ENCODE peak calls at places on chromosomes 7 and 10, in nine cellular contexts. Q, J, F, M, K, C, H, O and P are unnamed samples.

GRCh38 chr10:96955733-96956132 is 123.6 kb downstream of the LCOR start:
- DNase-seq in Q (no peak), J (no peak), F (no peak), M (no peak), K (no peak), C (no peak), H (no peak), O (no peak), P (no peak)

GRCh38 chr10:7401156-7401555 is 9.7 kb downstream of the SFMBT2 start:
- DNase-seq in Q (no peak), J (no peak), F (no peak), M (no peak), K (no peak), C (no peak), H (no peak), O (no peak), P (no peak)

GRCh38 chr10:100863433-100863832 is 49.3 kb upstream of the SLF2 start:
- DNase-seq in Q (no peak), J (no peak), F (no peak), M (no peak), K (no peak), C (no peak), H (no peak), O (no peak), P (no peak)

GRCh38 chr7:42746226-42746625 is 165.6 kb downstream of the C7orf25 start:
- DNase-seq in Q (no peak), J (no peak), F (no peak), M (no peak), K (peak; percentile 39), C (no peak), H (peak; percentile 22), O (no peak), P (no peak)

GRCh38 chr10:11403116-11403515 is 208.3 kb downstream of the USP6NL start:
- DNase-seq in Q (no peak), J (no peak), F (no peak), M (no peak), K (no peak), C (peak; percentile 83), H (no peak), O (no peak), P (no peak)

GRCh38 chr7:74480861-74481417 is 27.2 kb downstream of the GTF2IRD1 start:
- DNase-seq in Q (no peak), J (no peak), F (no peak), M (no peak), K (peak; percentile 91), C (no peak), H (peak; percentile 52), O (peak; percentile 11), P (no peak)

GRCh38 chr7:24328050-24328449 is 44.1 kb downstream of the NPY start:
- DNase-seq in Q (no peak), J (no peak), F (no peak), M (no peak), K (no peak), C (no peak), H (no peak), O (no peak), P (no peak)

GRCh38 chr10:9096288-9096687 is 1041.8 kb downstream of the GATA3 start:
- DNase-seq in Q (no peak), J (no peak), F (no peak), M (no peak), K (no peak), C (peak; percentile 55), H (no peak), O (no peak), P (no peak)

GRCh38 chr7:101688995-101689907 is 60.2 kb upstream of the MYL10 start:
- DNase-seq in Q (no peak), J (no peak), F (no peak), M (no peak), K (no peak), C (no peak), H (no peak), O (no peak), P (no peak)

GRCh38 chr7:101688183-101688831 is 59.2 kb upstream of the MYL10 start:
- DNase-seq in Q (peak; percentile 97), J (peak; percentile 89), F (no peak), M (peak; percentile 79), K (peak; percentile 73), C (peak; percentile 87), H (peak; percentile 29), O (peak; percentile 18), P (peak; percentile 94)

GRCh38 chr7:101693498-101694091 is 64.5 kb upstream of the MYL10 start:
- DNase-seq in Q (no peak), J (no peak), F (no peak), M (no peak), K (no peak), C (no peak), H (no peak), O (no peak), P (no peak)

GRCh38 chr7:101690061-101690460 is 61.0 kb upstream of the MYL10 start:
- DNase-seq in Q (no peak), J (no peak), F (no peak), M (no peak), K (no peak), C (no peak), H (no peak), O (no peak), P (no peak)

DNA sequence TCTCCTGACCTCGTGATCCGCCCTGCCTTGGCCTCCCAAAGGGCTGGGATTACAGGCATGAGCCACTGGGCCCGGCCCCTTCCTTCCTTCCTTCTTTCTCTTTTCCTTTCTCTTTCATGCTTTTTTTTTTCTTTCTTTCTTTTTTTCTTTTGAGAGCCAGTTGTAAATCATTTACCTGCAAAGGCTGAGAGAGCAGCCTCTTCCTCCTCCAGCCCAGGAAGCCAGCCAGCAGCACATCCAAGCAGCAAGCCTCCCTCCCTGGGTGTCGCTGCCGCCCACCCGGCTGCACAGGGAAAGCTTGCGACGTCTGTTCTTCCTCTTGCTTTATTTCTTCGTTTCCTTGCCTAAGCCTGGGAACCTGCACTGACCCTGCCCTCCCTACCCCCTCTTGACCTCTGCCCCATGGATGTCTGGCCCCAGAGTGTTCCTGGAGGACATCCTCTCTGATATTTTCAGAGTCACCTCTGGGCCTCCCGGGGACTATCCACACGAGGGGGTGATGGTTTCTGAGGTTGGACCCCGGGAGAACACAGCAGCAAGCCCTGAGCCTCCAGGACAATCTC is 62.8 kb upstream of the MYL10 start:
- DNase-seq in Q (no peak), J (no peak), F (no peak), M (peak; percentile 43), K (no peak), C (no peak), H (no peak), O (no peak), P (peak; percentile 61)
- TF ChIP-seq CTCF in Q (no peak), J (no peak), F (peak; percentile 23), M (no peak), K (no peak), C (no peak), H (no peak), O (no peak), P (no peak)

DNA sequence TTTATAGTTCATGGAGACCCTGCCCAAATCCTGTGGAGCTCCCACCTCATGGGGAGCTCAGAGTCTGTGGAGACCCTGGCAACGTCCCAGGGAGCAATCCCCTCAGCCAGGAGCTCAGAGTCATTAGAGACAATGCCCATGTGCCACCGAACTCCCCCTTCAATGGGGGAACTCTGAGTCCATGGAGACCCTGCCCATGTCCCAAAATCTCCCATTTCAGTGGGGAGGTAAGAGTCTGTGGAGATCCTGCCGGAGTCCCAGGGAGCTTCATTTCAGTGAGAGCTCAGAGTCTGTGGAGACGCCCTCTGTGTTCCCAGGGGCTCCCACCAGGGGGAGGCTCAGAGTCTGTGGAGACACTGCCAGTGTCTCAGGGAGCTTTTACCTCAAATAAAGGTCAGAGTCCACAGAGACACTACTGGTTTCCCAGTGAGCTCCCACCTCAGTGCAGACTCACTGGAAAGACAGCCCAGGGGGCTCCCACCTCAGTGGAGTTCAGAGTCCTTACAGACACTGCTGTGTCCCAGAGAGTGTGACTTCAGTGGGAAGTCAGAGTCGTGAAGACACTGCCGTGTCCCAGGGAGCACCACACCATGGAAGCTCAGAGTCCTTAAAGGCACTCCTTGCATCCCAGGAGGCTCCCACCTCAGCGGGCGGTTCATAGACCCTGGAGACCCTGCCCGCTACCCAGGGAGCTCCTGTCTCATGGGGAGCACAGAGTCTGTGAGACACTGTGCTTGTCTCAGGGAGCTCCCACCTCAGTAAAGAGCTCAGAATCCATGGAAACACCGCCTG is 5.0 kb downstream of the MYO1G start:
- DNase-seq in Q (peak; percentile 77), J (peak; percentile 38), F (no peak), M (peak; percentile 68), K (peak; percentile 53), C (peak; percentile 70), H (peak; percentile 37), O (no peak), P (no peak)
- TF ChIP-seq CTCF in Q (no peak), J (peak; percentile 59), F (peak; percentile 62), M (peak; percentile 70), K (peak; percentile 76), C (peak; percentile 55), H (peak; percentile 82), O (peak; percentile 41), P (peak; percentile 27)

GRCh38 chr7:121562274-121562673 is 166.2 kb upstream of the FAM3C start:
- DNase-seq in Q (no peak), J (no peak), F (no peak), M (no peak), K (peak; percentile 14), C (no peak), H (peak; percentile 40), O (no peak), P (no peak)

GRCh38 chr7:121561717-121562116 is 165.6 kb upstream of the FAM3C start:
- DNase-seq in Q (no peak), J (no peak), F (no peak), M (peak; percentile 4), K (peak; percentile 20), C (no peak), H (no peak), O (no peak), P (no peak)

GRCh38 chr7:121557034-121557892 is 161.2 kb upstream of the FAM3C start:
- DNase-seq in Q (no peak), J (no peak), F (no peak), M (no peak), K (no peak), C (no peak), H (peak; percentile 41), O (no peak), P (no peak)

GRCh38 chr7:121558288-121558687 is 162.2 kb upstream of the FAM3C start:
- DNase-seq in Q (no peak), J (no peak), F (no peak), M (no peak), K (no peak), C (no peak), H (no peak), O (no peak), P (no peak)

DNA sequence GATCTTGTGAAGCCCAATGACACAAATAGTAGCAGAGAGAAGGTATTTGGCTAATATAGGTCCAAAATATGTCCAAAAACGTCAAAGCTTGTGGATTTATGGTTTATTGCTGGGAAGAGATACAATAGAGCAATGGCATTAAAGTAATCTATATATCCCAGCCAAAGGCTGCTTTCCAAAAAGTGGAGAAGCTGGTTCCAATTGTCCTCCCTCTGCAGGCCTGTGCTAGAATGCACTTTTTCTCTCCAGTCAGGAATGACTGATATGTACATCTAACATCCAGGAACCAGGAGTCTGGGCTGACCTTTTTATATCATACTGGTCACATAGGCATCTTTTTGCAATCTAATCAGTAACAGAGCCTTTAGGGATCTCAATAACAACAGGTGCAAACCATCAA is 167.1 kb upstream of the FAM3C start:
- DNase-seq in Q (no peak), J (no peak), F (no peak), M (peak; percentile 14), K (no peak), C (no peak), H (no peak), O (no peak), P (no peak)
- TF ChIP-seq CTCF in Q (no peak), J (peak; percentile 39), F (no peak), M (peak; percentile 39), K (peak; percentile 25), C (no peak), H (peak; percentile 59), O (peak; percentile 35), P (no peak)

GRCh38 chr7:47185839-47186238 is 396.1 kb downstream of the TNS3 start:
- DNase-seq in Q (no peak), J (no peak), F (no peak), M (no peak), K (no peak), C (no peak), H (no peak), O (no peak), P (no peak)

GRCh38 chr7:47185193-47185592 is 396.7 kb downstream of the TNS3 start:
- DNase-seq in Q (no peak), J (no peak), F (no peak), M (no peak), K (no peak), C (no peak), H (no peak), O (no peak), P (no peak)

GRCh38 chr7:47183896-47184629 is 397.8 kb downstream of the TNS3 start:
- DNase-seq in Q (no peak), J (no peak), F (no peak), M (no peak), K (no peak), C (no peak), H (no peak), O (no peak), P (no peak)

GRCh38 chr7:47181609-47182264 is 400.2 kb downstream of the TNS3 start:
- DNase-seq in Q (peak; percentile 77), J (no peak), F (no peak), M (no peak), K (no peak), C (no peak), H (no peak), O (no peak), P (no peak)

GRCh38 chr7:47180268-47180826 is 401.6 kb downstream of the TNS3 start:
- DNase-seq in Q (no peak), J (peak; percentile 53), F (no peak), M (peak; percentile 84), K (peak; percentile 80), C (peak; percentile 22), H (peak; percentile 72), O (peak; percentile 38), P (peak; percentile 46)
- TF ChIP-seq CTCF in Q (peak; percentile 69), J (peak; percentile 92), F (peak; percentile 80), M (peak; percentile 89), K (peak; percentile 93), C (peak; percentile 35), H (peak; percentile 93), O (peak; percentile 97), P (peak; percentile 43)